ENCODE peak calls at places on chromosome 18, in six cellular contexts. One of them, this sample, is unnamed.

GRCh38 chr18:59246796-59247195 is 26.5 kb downstream of the RAX start:
- DNase-seq in CD8-positive, alpha-beta T cell: no peak
- DNase-seq in fibroblast of pulmonary artery: no peak
- DNase-seq in Calu3: no peak
- DNase-seq in stomach: no peak
- DNase-seq in fibroblast of lung: no peak
- DNase-seq in this sample: no peak

GRCh38 chr18:49342690-49343089 is 117.8 kb downstream of the DYM start:
- DNase-seq in CD8-positive, alpha-beta T cell: no peak
- DNase-seq in stomach: no peak
- DNase-seq in fibroblast of pulmonary artery: peak; percentile 15
- DNase-seq in Calu3: no peak
- DNase-seq in fibroblast of lung: no peak
- DNase-seq in this sample: no peak

GRCh38 chr18:7177131-7177744 is 53.7 kb upstream of the LRRC30 start:
- DNase-seq in CD8-positive, alpha-beta T cell: no peak
- DNase-seq in fibroblast of lung: peak; percentile 65
- DNase-seq in Calu3: peak; percentile 53
- DNase-seq in stomach: no peak
- DNase-seq in fibroblast of pulmonary artery: peak; percentile 92
- DNase-seq in this sample: no peak

GRCh38 chr18:72180689-72181088 is 363.5 kb downstream of the CBLN2 start:
- DNase-seq in Calu3: no peak
- DNase-seq in fibroblast of pulmonary artery: no peak
- DNase-seq in stomach: no peak
- DNase-seq in CD8-positive, alpha-beta T cell: no peak
- DNase-seq in fibroblast of lung: no peak
- DNase-seq in this sample: no peak

GRCh38 chr18:37537868-37538525 is 27.6 kb downstream of the CELF4 start:
- DNase-seq in fibroblast of lung: peak; percentile 33
- DNase-seq in fibroblast of pulmonary artery: peak; percentile 71
- DNase-seq in CD8-positive, alpha-beta T cell: peak; percentile 7
- DNase-seq in Calu3: peak; percentile 86
- DNase-seq in stomach: peak; percentile 78
- DNase-seq in this sample: peak; percentile 87

GRCh38 chr18:58668897-58669296 is 2.4 kb upstream of the MALT1 start:
- DNase-seq in fibroblast of pulmonary artery: peak; percentile 33
- DNase-seq in CD8-positive, alpha-beta T cell: no peak
- DNase-seq in Calu3: no peak
- DNase-seq in fibroblast of lung: peak; percentile 83
- DNase-seq in stomach: no peak
- DNase-seq in this sample: no peak

GRCh38 chr18:24835751-24836150 is 375.3 kb downstream of the HRH4 start:
- DNase-seq in CD8-positive, alpha-beta T cell: no peak
- DNase-seq in fibroblast of lung: no peak
- DNase-seq in stomach: no peak
- DNase-seq in Calu3: no peak
- DNase-seq in fibroblast of pulmonary artery: no peak
- DNase-seq in this sample: no peak

GRCh38 chr18:58257461-58257860 is 213.4 kb downstream of the NEDD4L start:
- DNase-seq in fibroblast of lung: peak; percentile 67
- DNase-seq in CD8-positive, alpha-beta T cell: no peak
- DNase-seq in Calu3: no peak
- DNase-seq in fibroblast of pulmonary artery: no peak
- DNase-seq in stomach: no peak
- DNase-seq in this sample: no peak

GRCh38 chr18:12770469-12771219 is 67.8 kb downstream of the PSMG2 start:
- DNase-seq in stomach: no peak
- DNase-seq in fibroblast of pulmonary artery: no peak
- DNase-seq in fibroblast of lung: no peak
- DNase-seq in Calu3: no peak
- DNase-seq in CD8-positive, alpha-beta T cell: no peak
- DNase-seq in this sample: no peak

GRCh38 chr18:9575558-9575957 is 38.8 kb downstream of the PPP4R1 start:
- DNase-seq in CD8-positive, alpha-beta T cell: no peak
- DNase-seq in Calu3: peak; percentile 84
- DNase-seq in fibroblast of lung: peak; percentile 92
- DNase-seq in stomach: peak; percentile 85
- DNase-seq in fibroblast of pulmonary artery: peak; percentile 99
- DNase-seq in this sample: peak; percentile 72

GRCh38 chr18:57585846-57586242 is 658 bp downstream of the FECH start:
- DNase-seq in CD8-positive, alpha-beta T cell: no peak
- DNase-seq in fibroblast of lung: peak; percentile 6
- DNase-seq in Calu3: no peak
- DNase-seq in fibroblast of pulmonary artery: peak; percentile 3
- DNase-seq in stomach: no peak
- DNase-seq in this sample: no peak

GRCh38 chr18:79380816-79381806 is 14.6 kb upstream of the NFATC1 start:
- DNase-seq in fibroblast of pulmonary artery: peak; percentile 60
- DNase-seq in fibroblast of lung: peak; percentile 13
- DNase-seq in stomach: peak; percentile 74
- DNase-seq in Calu3: peak; percentile 68
- DNase-seq in CD8-positive, alpha-beta T cell: peak; percentile 79
- DNase-seq in this sample: no peak

GRCh38 chr18:69889009-69889408 is 58.7 kb downstream of the CD226 start:
- DNase-seq in fibroblast of lung: peak; percentile 31
- DNase-seq in stomach: no peak
- DNase-seq in fibroblast of pulmonary artery: no peak
- DNase-seq in CD8-positive, alpha-beta T cell: no peak
- DNase-seq in Calu3: no peak
- DNase-seq in this sample: no peak

GRCh38 chr18:7904529-7904928 is 337.4 kb downstream of the PTPRM start:
- DNase-seq in fibroblast of pulmonary artery: peak; percentile 35
- DNase-seq in stomach: no peak
- DNase-seq in CD8-positive, alpha-beta T cell: no peak
- DNase-seq in Calu3: no peak
- DNase-seq in fibroblast of lung: peak; percentile 80
- DNase-seq in this sample: no peak

GRCh38 chr18:77486985-77487384 is 237.3 kb downstream of the GALR1 start:
- DNase-seq in Calu3: no peak
- DNase-seq in fibroblast of lung: no peak
- DNase-seq in stomach: no peak
- DNase-seq in fibroblast of pulmonary artery: peak; percentile 5
- DNase-seq in CD8-positive, alpha-beta T cell: no peak
- DNase-seq in this sample: no peak

GRCh38 chr18:48931680-48932461 is 18.9 kb downstream of the SMAD7 start:
- DNase-seq in CD8-positive, alpha-beta T cell: no peak
- DNase-seq in fibroblast of pulmonary artery: peak; percentile 16
- DNase-seq in Calu3: peak; percentile 42
- DNase-seq in stomach: no peak
- DNase-seq in fibroblast of lung: no peak
- DNase-seq in this sample: no peak

DNA sequence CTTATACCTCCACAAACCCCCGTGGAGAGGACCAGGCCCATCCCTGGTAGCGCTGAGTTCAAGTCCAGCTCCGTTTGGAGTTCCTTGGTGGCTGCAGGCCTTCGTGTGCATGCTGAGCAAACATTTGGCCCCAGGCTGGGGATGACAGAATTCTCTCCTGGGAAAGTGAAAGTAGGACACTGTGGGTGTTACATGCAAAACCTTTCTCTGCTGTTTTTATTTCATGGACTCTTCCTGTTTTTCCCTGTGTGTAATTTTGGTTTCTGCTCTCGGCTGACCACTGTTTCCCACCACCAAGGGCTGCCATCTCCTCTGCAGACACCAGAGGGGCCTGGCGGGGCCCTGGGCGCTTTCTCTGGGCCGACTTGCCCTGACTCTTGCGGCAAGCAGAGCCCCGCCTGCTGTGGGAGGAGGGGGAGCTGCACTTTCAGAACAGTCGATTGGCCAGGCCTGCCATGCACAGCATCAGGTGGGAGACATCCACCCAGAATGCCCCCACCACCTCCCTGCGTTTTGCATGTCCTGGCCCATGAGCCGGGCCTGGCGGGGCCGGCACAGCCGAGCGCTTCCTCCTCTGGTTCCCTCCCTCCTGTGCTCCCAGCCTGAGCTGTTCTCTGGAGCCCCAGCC is 102.4 kb downstream of the CABLES1 start:
- DNase-seq in fibroblast of pulmonary artery: peak; percentile 64
- DNase-seq in fibroblast of lung: peak; percentile 73
- DNase-seq in Calu3: no peak
- DNase-seq in stomach: peak; percentile 57
- DNase-seq in CD8-positive, alpha-beta T cell: peak; percentile 38
- DNase-seq in this sample: no peak
- TF ChIP-seq CTCF in fibroblast of pulmonary artery: peak; percentile 38
- TF ChIP-seq CTCF in fibroblast of lung: peak; percentile 37
- TF ChIP-seq CTCF in Calu3: no peak
- TF ChIP-seq CTCF in stomach: peak; percentile 28
- TF ChIP-seq CTCF in CD8-positive, alpha-beta T cell: no peak
- TF ChIP-seq CTCF in this sample: peak; percentile 45

GRCh38 chr18:35939166-35939565 is 33.3 kb upstream of the RMP24 start:
- DNase-seq in fibroblast of pulmonary artery: peak; percentile 9
- DNase-seq in stomach: no peak
- DNase-seq in CD8-positive, alpha-beta T cell: no peak
- DNase-seq in fibroblast of lung: no peak
- DNase-seq in Calu3: no peak
- DNase-seq in this sample: no peak
- TF ChIP-seq CTCF in fibroblast of pulmonary artery: peak; percentile 31
- TF ChIP-seq CTCF in stomach: no peak
- TF ChIP-seq CTCF in CD8-positive, alpha-beta T cell: no peak
- TF ChIP-seq CTCF in fibroblast of lung: peak; percentile 2
- TF ChIP-seq CTCF in Calu3: no peak
- TF ChIP-seq CTCF in this sample: no peak

DNA sequence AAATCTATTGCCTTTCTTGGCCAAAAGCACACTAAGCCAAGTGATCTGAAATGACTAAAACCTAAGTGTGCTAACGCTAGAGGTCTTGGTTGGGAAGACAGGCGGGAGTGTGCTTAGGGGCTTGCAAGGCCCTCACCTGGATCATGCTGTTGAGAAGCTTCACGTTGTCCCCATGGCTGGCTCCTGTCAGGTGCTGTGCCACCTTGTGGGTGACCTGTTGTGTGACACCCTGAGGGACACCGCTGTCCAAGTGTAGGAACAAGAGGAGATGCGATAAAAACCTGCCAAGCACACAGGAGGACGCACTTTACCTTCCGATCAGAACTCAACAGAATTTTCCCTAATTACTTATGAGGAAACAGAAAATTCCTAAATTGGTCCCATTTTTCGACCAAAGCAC is 50.8 kb downstream of the EPG5 start:
- DNase-seq in fibroblast of pulmonary artery: no peak
- DNase-seq in CD8-positive, alpha-beta T cell: no peak
- DNase-seq in Calu3: peak; percentile 20
- DNase-seq in stomach: no peak
- DNase-seq in fibroblast of lung: no peak
- DNase-seq in this sample: no peak
- TF ChIP-seq CTCF in fibroblast of pulmonary artery: no peak
- TF ChIP-seq CTCF in CD8-positive, alpha-beta T cell: no peak
- TF ChIP-seq CTCF in Calu3: no peak
- TF ChIP-seq CTCF in stomach: no peak
- TF ChIP-seq CTCF in fibroblast of lung: no peak
- TF ChIP-seq CTCF in this sample: no peak

DNA sequence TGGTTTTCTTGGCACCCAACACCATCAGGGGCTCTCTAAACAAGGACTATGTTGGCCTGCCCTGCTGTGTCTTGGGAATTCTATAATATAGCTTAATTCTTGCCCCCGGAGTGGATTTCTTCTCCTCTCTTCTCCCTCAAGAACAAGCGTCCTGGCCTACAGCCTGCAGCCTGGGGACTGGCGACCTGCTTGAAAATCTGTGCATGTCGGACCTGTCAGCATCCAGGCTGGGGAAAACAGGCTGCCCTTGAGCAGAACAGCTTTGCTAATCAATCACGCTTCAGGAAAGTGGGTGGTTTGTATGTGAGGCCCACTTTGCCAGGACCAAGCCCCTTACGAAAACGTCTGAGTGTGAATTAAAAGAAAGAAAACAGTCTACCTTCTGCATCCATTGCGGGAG is 116.8 kb downstream of the BCL2 start:
- DNase-seq in fibroblast of lung: no peak
- DNase-seq in Calu3: no peak
- DNase-seq in fibroblast of pulmonary artery: no peak
- DNase-seq in stomach: no peak
- DNase-seq in CD8-positive, alpha-beta T cell: no peak
- DNase-seq in this sample: no peak
- TF ChIP-seq CTCF in fibroblast of lung: no peak
- TF ChIP-seq CTCF in Calu3: no peak
- TF ChIP-seq CTCF in fibroblast of pulmonary artery: no peak
- TF ChIP-seq CTCF in stomach: no peak
- TF ChIP-seq CTCF in CD8-positive, alpha-beta T cell: no peak
- TF ChIP-seq CTCF in this sample: no peak

GRCh38 chr18:25862881-25863600 is 227.4 kb downstream of the SS18 start:
- DNase-seq in Calu3: no peak
- DNase-seq in stomach: no peak
- DNase-seq in fibroblast of pulmonary artery: no peak
- DNase-seq in CD8-positive, alpha-beta T cell: no peak
- DNase-seq in fibroblast of lung: peak; percentile 1
- DNase-seq in this sample: no peak

GRCh38 chr18:25866331-25866730 is 224.1 kb downstream of the SS18 start:
- DNase-seq in fibroblast of pulmonary artery: no peak
- DNase-seq in fibroblast of lung: no peak
- DNase-seq in CD8-positive, alpha-beta T cell: no peak
- DNase-seq in Calu3: no peak
- DNase-seq in stomach: no peak
- DNase-seq in this sample: no peak
- TF ChIP-seq CTCF in fibroblast of pulmonary artery: no peak
- TF ChIP-seq CTCF in fibroblast of lung: no peak
- TF ChIP-seq CTCF in CD8-positive, alpha-beta T cell: no peak
- TF ChIP-seq CTCF in Calu3: no peak
- TF ChIP-seq CTCF in stomach: no peak
- TF ChIP-seq CTCF in this sample: no peak

GRCh38 chr18:62991959-62992358 is 276.6 kb downstream of the PHLPP1 start:
- DNase-seq in CD8-positive, alpha-beta T cell: no peak
- DNase-seq in Calu3: no peak
- DNase-seq in fibroblast of lung: no peak
- DNase-seq in stomach: no peak
- DNase-seq in fibroblast of pulmonary artery: no peak
- DNase-seq in this sample: no peak
- TF ChIP-seq CTCF in CD8-positive, alpha-beta T cell: no peak
- TF ChIP-seq CTCF in Calu3: no peak
- TF ChIP-seq CTCF in fibroblast of lung: no peak
- TF ChIP-seq CTCF in stomach: no peak
- TF ChIP-seq CTCF in fibroblast of pulmonary artery: no peak
- TF ChIP-seq CTCF in this sample: no peak